ENCODE peak calls at places on chromosomes 7 and 10, in eight cellular contexts. D is esophagus squamous epithelium, Y is GM23338, E is progenitor cell of endocrine pancreas, Q is tibial artery, J is Calu3, W is heart left ventricle, P is breast epithelium. M is an unnamed sample.

GRCh38 chr7:151243411-151244155 is 4.9 kb downstream of the SMARCD3 start:
- DNase-seq in J (no peak), Q (no peak), W (no peak), P (no peak), E (no peak), Y (no peak), D (no peak), M (no peak)

GRCh38 chr10:62681211-62681940 is 123.1 kb upstream of the ADO start:
- DNase-seq in J (no peak), P (no peak), Q (no peak), Y (peak), W (no peak), E (no peak), D (no peak), M (no peak)

GRCh38 chr7:43689115-43689514 is 40.2 kb downstream of the COA1 start:
- DNase-seq in E (no peak), Q (no peak), W (no peak), P (no peak), D (no peak), Y (no peak), J (no peak), M (no peak)

GRCh38 chr10:84693006-84693405 is 364.6 kb downstream of the CCSER2 start:
- DNase-seq in E (no peak), Y (no peak), W (no peak), Q (no peak), P (no peak), J (no peak), D (no peak), M (no peak)

GRCh38 chr10:104199567-104199966 is 32.6 kb downstream of the CFAP43 start:
- DNase-seq in W (no peak), J (no peak), Q (no peak), P (no peak), Y (no peak), E (no peak), D (no peak), M (no peak)

GRCh38 chr7:70325509-70326101 is 727.3 kb downstream of the AUTS2 start:
- DNase-seq in D (no peak), E (no peak), Q (no peak), J (no peak), Y (no peak), W (no peak), P (no peak), M (no peak)

GRCh38 chr10:132654121-132654571 is 116.6 kb downstream of the INPP5A start:
- DNase-seq in Q (peak), Y (no peak), P (no peak), E (no peak), J (no peak), W (no peak), D (no peak), M (no peak)

GRCh38 chr7:111053035-111053434 is 37.9 kb upstream of the LRRN3 start:
- DNase-seq in J (no peak), D (no peak), Q (no peak), E (no peak), Y (no peak), P (no peak), W (no peak), M (no peak)

GRCh38 chr10:20892796-20893195 is 4.3 kb downstream of the NEBL start:
- DNase-seq in W (no peak), E (no peak), Q (no peak), P (no peak), D (no peak), Y (no peak), J (no peak), M (no peak)

GRCh38 chr10:76071638-76072317 is 640.4 kb downstream of the LRMDA start:
- DNase-seq in Q (no peak), D (no peak), Y (no peak), W (no peak), J (no peak), E (no peak), P (no peak), M (no peak)

GRCh38 chr10:127293640-127294039 is 97.2 kb upstream of the INSYN2A start:
- DNase-seq in Y (no peak), P (no peak), J (no peak), W (no peak), E (no peak), Q (no peak), D (no peak), M (no peak)

GRCh38 chr7:77657427-77658331 is 38.6 kb upstream of the RSBN1L start:
- DNase-seq in E (no peak), W (no peak), J (peak), Q (no peak), Y (peak), D (no peak), P (no peak), M (no peak)

DNA sequence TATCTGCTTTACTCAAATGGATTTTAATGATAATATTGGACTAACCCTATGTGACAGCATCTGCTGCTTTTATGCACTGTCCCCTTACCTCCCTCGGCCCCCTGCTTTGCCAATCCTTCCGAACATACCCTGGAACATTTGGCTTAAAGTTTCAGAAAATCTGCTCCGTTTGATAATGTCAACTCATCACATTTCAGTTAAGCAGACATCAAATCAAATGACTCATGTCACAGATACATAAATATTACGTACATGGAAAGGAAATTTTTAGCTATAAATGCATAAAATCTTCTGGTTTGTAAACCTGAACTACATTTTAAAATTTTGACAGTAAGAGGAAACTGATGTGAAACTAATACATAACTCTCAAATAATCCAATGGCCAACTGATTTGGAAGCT is 98.2 kb downstream of the CNTNAP2 start:
- DNase-seq in D (no peak), E (no peak), J (no peak), W (no peak), Q (no peak), P (no peak), Y (no peak), M (no peak)
- TF ChIP-seq CTCF in D (no peak), E (no peak), J (no peak), W (no peak), Q (no peak), P (no peak), Y (no peak), M (no peak)

DNA sequence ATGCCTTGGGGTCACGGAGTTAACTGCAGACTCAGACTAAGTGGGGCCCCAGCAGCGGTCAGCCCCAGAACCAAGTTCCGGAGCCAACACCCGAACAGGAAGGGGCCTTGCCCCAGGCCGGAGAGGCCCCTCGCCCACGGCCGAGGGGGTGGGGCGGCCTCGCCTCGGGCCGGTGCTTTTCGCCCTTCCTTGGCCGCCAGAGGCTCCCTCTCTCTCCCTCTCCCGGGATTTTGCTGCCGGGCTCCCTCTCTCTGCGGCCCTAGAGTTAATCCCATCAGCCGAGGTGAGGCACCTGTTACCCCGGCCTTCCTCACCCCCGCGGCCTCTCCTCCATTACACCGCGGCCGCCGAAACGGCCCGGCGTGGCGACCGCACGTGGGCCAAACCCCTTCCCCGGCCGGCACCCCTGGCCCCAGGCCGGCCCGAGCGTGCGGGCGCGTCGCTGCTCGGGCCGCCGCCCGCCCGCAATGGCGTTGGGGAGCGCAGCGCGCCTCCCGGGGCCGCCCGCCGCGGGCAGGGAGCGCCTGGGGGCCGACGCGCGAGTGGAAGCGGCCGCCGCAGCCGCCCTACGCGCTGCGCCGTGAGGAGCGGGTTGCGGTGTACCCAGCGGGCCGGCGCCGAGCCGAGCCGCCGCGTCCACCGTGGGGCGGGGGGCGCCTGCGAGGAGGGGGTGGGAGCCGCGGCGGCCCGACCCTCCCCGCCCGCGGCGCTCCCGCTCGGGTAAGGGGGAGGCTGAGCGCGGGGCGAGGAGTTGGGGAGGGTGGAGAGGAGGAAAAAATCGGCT is at the start of gene PPP1R9A:
- DNase-seq in D (no peak), E (peak), Y (peak), P (no peak), W (peak), Q (peak), J (peak), M (no peak)
- TF ChIP-seq CTCF in D (no peak), E (peak), Y (peak), P (peak), W (peak), Q (no peak), J (no peak), M (no peak)

GRCh38 chr10:70730955-70731354 is 54.2 kb downstream of the TBATA start:
- DNase-seq in D (no peak), P (no peak), J (no peak), Q (no peak), E (no peak), Y (no peak), W (no peak), M (no peak)
- TF ChIP-seq CTCF in D (no peak), P (no peak), J (no peak), Q (no peak), E (no peak), Y (no peak), W (no peak), M (no peak)

DNA sequence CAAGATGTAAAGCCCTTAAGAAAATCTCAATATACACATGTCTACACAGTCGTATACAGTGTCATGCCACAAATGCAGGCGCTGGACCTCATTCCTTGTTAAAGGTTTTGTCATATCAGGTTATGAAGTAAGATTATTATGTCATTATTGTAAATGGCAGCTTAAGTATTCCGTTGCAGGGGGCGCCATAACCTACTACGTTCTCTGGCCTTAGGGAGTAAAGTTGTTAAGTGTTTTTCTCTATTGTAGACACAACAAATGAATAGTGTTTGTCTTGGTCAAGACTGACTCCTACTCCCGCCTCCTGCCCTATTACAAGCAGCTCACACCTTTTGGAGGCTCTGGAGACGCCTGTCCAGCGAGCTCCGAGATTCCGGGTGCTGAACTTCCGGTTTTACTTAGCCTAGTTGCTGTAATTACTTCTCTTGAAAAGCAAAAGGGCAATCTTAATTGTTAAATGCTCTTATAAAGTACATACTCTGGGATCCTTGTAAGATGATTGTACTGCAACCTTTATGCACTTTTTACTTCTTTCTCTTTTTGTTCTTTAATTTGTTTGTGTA is 984 bp downstream of the GATAD1 start:
- DNase-seq in J (peak), Y (peak), P (no peak), Q (peak), D (no peak), E (no peak), W (peak), M (peak)
- TF ChIP-seq CTCF in J (no peak), Y (peak), P (no peak), Q (no peak), D (peak), E (peak), W (peak), M (no peak)

DNA sequence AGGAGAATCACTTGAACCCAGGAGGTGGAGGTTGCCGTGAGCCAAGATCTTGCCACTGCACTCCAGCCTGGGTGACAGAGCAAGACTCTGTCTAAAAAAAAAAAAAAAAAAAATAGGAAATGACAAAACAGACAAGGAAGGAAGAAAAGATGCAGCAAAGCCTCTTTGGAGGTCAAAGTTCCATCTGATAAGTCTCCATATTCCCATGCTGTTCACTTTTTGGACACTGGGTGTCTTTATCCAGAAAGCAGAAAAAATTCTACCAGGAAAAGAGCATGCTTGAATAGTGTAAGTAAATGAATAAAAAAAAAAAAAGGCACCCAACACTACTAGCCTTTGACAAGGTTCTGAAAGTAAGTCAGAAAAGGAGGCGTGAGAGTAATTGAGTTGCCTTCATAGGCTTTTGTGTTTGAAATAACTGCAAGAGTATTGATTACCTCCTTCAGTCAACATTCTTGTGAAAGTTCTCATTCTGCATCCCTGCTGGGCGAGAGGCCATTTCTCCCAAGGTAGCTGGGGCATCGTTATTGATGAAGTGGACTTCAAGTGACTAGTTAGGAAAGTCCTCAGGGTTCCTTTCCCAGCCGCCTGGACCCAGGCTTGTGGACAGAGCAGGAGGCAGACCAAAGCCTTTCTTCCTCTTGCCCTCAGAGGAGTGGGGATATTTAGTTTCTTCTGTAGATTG is 133.3 kb upstream of the KIF5B start:
- DNase-seq in J (peak), P (no peak), D (no peak), Y (peak), W (no peak), E (peak), Q (no peak), M (no peak)
- TF ChIP-seq CTCF in J (no peak), P (no peak), D (no peak), Y (no peak), W (no peak), E (peak), Q (no peak), M (no peak)